ENCODE peak calls at places on chromosomes 3 and 15, in six cellular contexts. One of them, this sample, is unnamed.
A peak's percentile ranks its signal among the peaks of the same experiment; 100 is the strongest.

GRCh38 chr3:14957933-14958332 is 10.6 kb downstream of the NR2C2 start:
- DNase-seq in A549: no peak
- DNase-seq in C1 segment of cervical spinal cord: no peak
- DNase-seq in amniotic stem cell: no peak
- DNase-seq in D341Med: no peak
- DNase-seq in NCI-H82: no peak
- DNase-seq in this sample: no peak

GRCh38 chr15:37837276-37837675 is 97.2 kb upstream of the TMCO5A start:
- DNase-seq in A549: no peak
- DNase-seq in amniotic stem cell: no peak
- DNase-seq in C1 segment of cervical spinal cord: no peak
- DNase-seq in NCI-H82: no peak
- DNase-seq in D341Med: no peak
- DNase-seq in this sample: no peak

GRCh38 chr3:129985113-129985512 is 10.6 kb downstream of the TRH start:
- DNase-seq in A549: no peak
- DNase-seq in D341Med: peak; percentile 52
- DNase-seq in C1 segment of cervical spinal cord: no peak
- DNase-seq in NCI-H82: peak; percentile 71
- DNase-seq in amniotic stem cell: no peak
- DNase-seq in this sample: no peak

GRCh38 chr3:186882881-186883685 is 40.6 kb downstream of the ADIPOQ start:
- DNase-seq in A549: peak; percentile 46
- DNase-seq in amniotic stem cell: peak; percentile 16
- DNase-seq in NCI-H82: no peak
- DNase-seq in D341Med: no peak
- DNase-seq in C1 segment of cervical spinal cord: no peak
- DNase-seq in this sample: no peak

GRCh38 chr15:94070341-94071275 is 160.8 kb upstream of the MCTP2 start:
- DNase-seq in NCI-H82: peak; percentile 4
- DNase-seq in amniotic stem cell: no peak
- DNase-seq in D341Med: no peak
- DNase-seq in A549: peak; percentile 15
- DNase-seq in C1 segment of cervical spinal cord: no peak
- DNase-seq in this sample: peak; percentile 11

GRCh38 chr3:38450853-38451252 is 2.8 kb upstream of the ACVR2B start:
- DNase-seq in A549: no peak
- DNase-seq in amniotic stem cell: no peak
- DNase-seq in NCI-H82: no peak
- DNase-seq in D341Med: no peak
- DNase-seq in C1 segment of cervical spinal cord: no peak
- DNase-seq in this sample: no peak

GRCh38 chr15:29612096-29612495 is 210.2 kb downstream of the TJP1 start:
- DNase-seq in A549: no peak
- DNase-seq in NCI-H82: no peak
- DNase-seq in amniotic stem cell: peak; percentile 41
- DNase-seq in C1 segment of cervical spinal cord: no peak
- DNase-seq in D341Med: no peak
- DNase-seq in this sample: no peak

GRCh38 chr3:70387889-70388288 is 75.5 kb upstream of the MDFIC2 start:
- DNase-seq in D341Med: no peak
- DNase-seq in A549: no peak
- DNase-seq in amniotic stem cell: no peak
- DNase-seq in C1 segment of cervical spinal cord: no peak
- DNase-seq in NCI-H82: no peak
- DNase-seq in this sample: no peak

GRCh38 chr3:39205919-39206516 is 13.6 kb upstream of the XIRP1 start:
- DNase-seq in D341Med: no peak
- DNase-seq in amniotic stem cell: no peak
- DNase-seq in A549: no peak
- DNase-seq in NCI-H82: no peak
- DNase-seq in C1 segment of cervical spinal cord: no peak
- DNase-seq in this sample: no peak

GRCh38 chr3:136644200-136644599 is 108.0 kb downstream of the STAG1 start:
- DNase-seq in A549: no peak
- DNase-seq in D341Med: peak; percentile 51
- DNase-seq in C1 segment of cervical spinal cord: no peak
- DNase-seq in amniotic stem cell: no peak
- DNase-seq in NCI-H82: no peak
- DNase-seq in this sample: no peak

GRCh38 chr15:98954411-98954810 is 53.2 kb downstream of the PGPEP1L start:
- DNase-seq in D341Med: no peak
- DNase-seq in amniotic stem cell: peak; percentile 34
- DNase-seq in A549: no peak
- DNase-seq in C1 segment of cervical spinal cord: peak; percentile 74
- DNase-seq in NCI-H82: no peak
- DNase-seq in this sample: no peak

GRCh38 chr3:99413504-99413903 is 224.9 kb upstream of the COL8A1 start:
- DNase-seq in NCI-H82: no peak
- DNase-seq in amniotic stem cell: peak; percentile 22
- DNase-seq in C1 segment of cervical spinal cord: no peak
- DNase-seq in A549: no peak
- DNase-seq in D341Med: no peak
- DNase-seq in this sample: no peak

GRCh38 chr3:123027292-123028232 is at the start of gene SEMA5B:
- DNase-seq in A549: peak; percentile 36
- DNase-seq in amniotic stem cell: no peak
- DNase-seq in D341Med: peak; percentile 88
- DNase-seq in NCI-H82: peak; percentile 87
- DNase-seq in C1 segment of cervical spinal cord: peak; percentile 41
- DNase-seq in this sample: peak; percentile 83

This sample was measured in WTC11.